ENCODE peak calls at places on chromosomes 6 and 20, in nine cellular contexts. R is GM23338; N is dorsolateral prefrontal cortex; W is tibial artery; H is HL-60; B is IMR-90; E is prostate gland; U is WERI-Rb-1; P is CD4-positive, alpha-beta T cell. X is an unnamed sample.

GRCh38 chr6:133710826-133711225 is 178.1 kb upstream of the TCF21 start:
- DNase-seq in R (no peak), N (no peak), W (no peak), H (no peak), B (no peak), E (no peak), U (no peak), P (no peak), X (no peak)

GRCh38 chr6:154555075-154555677 is 44.7 kb upstream of the CNKSR3 start:
- DNase-seq in R (no peak), N (no peak), W (no peak), H (no peak), B (peak), E (no peak), U (no peak), P (no peak), X (peak)

GRCh38 chr6:131182991-131183425 is 47.7 kb downstream of the AKAP7 start:
- DNase-seq in R (peak), N (no peak), W (no peak), H (peak), B (peak), E (no peak), U (no peak), P (no peak), X (no peak)

GRCh38 chr20:59645316-59645715 is 41.0 kb downstream of the PHACTR3 start:
- DNase-seq in R (no peak), N (peak), W (no peak), H (no peak), B (no peak), E (no peak), U (no peak), P (no peak), X (peak)

GRCh38 chr20:13147071-13147961 is 73.8 kb upstream of the ISM1 start:
- DNase-seq in R (no peak), N (no peak), W (no peak), H (no peak), B (no peak), E (no peak), U (no peak), P (no peak), X (no peak)

GRCh38 chr6:76774750-76775396 is 688.4 kb downstream of the HTR1B start:
- DNase-seq in R (no peak), N (no peak), W (no peak), H (no peak), B (no peak), E (no peak), U (peak), P (no peak), X (no peak)

GRCh38 chr6:39870950-39871349 is 63.3 kb downstream of the MOCS1 start:
- DNase-seq in R (peak), N (no peak), W (no peak), H (no peak), B (no peak), E (no peak), U (peak), P (no peak), X (no peak)

GRCh38 chr6:144158133-144158532 is 7.8 kb downstream of the STX11 start:
- DNase-seq in R (peak), N (no peak), W (peak), H (no peak), B (peak), E (peak), U (no peak), P (no peak), X (no peak)

GRCh38 chr6:12873706-12874105 is 157.1 kb downstream of the PHACTR1 start:
- DNase-seq in R (no peak), N (no peak), W (no peak), H (no peak), B (no peak), E (no peak), U (no peak), P (no peak), X (no peak)

DNA sequence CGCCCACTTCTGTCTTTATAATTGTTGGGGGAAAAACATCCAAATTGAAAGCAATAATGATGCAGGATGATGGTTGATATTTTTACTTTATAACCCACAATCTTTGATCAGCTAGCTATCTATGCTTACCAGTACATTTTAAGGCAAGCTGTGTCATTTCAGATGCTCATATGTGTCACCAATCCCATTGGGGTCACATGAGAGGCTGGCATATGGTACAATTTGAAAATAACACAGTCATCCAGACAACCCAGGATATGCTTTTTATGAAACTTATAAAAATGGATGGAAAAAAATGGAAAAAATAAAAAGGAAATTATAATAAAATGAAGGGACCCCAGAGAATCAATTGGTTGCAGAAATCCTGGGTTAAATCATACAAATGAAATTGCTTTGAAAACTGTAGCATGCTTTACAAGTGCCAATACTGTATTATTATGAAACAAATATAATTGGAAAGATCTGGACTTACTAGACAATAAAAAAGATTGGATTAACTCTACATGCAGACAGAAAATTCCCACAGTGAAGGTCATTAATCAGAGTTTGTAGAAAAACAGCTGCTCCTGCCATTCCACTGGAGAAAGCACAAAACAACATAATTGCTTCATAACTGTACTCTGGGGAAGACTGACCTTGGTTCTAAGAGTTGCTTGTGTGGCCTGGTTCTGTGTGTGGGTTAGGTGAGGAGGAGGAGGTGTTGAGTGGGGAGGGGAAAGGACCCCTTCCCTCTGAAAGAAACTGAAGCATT is 13.3 kb upstream of the PRIM2 start:
- DNase-seq in R (no peak), N (no peak), W (no peak), H (no peak), B (no peak), E (no peak), U (no peak), P (no peak), X (no peak)
- H3K27ac ChIP-seq in R (no peak), N (no peak), W (peak), H (no peak), B (peak), E (peak), U (no peak), P (no peak), X (peak)

GRCh38 chr20:20038586-20038985 is 13.7 kb downstream of the CRNKL1 start:
- DNase-seq in R (no peak), N (no peak), W (no peak), H (no peak), B (no peak), E (no peak), U (no peak), P (no peak), X (no peak)

GRCh38 chr20:20036756-20037155 is 15.5 kb downstream of the CRNKL1 start:
- DNase-seq in R (no peak), N (no peak), W (no peak), H (no peak), B (no peak), E (no peak), U (no peak), P (no peak), X (no peak)

GRCh38 chr20:20037960-20038359 is 14.3 kb downstream of the CRNKL1 start:
- DNase-seq in R (peak), N (no peak), W (no peak), H (no peak), B (peak), E (no peak), U (no peak), P (no peak), X (no peak)

GRCh38 chr20:20031790-20032189 is 14.6 kb downstream of the NAA20 start:
- DNase-seq in R (no peak), N (no peak), W (no peak), H (no peak), B (no peak), E (no peak), U (no peak), P (no peak), X (no peak)

DNA sequence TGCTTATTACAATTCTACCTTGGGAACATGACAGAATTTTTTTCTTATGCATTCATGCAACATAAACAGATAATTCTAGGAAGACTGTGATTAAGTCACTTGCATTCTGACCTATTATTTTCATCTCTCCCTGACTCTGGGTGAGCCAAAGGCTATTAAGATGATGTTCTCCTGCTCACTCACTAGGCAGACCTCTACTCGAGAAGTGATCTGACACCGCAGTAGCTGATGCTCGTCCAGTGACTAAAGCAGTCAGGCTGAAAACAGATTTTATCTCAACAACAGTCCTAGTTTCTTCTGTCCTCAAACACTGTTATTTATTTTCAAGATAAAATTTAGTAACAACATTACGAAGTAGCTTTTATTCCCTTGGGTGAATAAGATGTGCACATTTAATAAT is 17.3 kb downstream of the NAA20 start:
- DNase-seq in R (no peak), N (no peak), W (no peak), H (no peak), B (no peak), E (no peak), U (no peak), P (no peak), X (no peak)
- H3K27ac ChIP-seq in R (no peak), N (no peak), W (no peak), H (no peak), B (no peak), E (no peak), U (no peak), P (no peak), X (no peak)

DNA sequence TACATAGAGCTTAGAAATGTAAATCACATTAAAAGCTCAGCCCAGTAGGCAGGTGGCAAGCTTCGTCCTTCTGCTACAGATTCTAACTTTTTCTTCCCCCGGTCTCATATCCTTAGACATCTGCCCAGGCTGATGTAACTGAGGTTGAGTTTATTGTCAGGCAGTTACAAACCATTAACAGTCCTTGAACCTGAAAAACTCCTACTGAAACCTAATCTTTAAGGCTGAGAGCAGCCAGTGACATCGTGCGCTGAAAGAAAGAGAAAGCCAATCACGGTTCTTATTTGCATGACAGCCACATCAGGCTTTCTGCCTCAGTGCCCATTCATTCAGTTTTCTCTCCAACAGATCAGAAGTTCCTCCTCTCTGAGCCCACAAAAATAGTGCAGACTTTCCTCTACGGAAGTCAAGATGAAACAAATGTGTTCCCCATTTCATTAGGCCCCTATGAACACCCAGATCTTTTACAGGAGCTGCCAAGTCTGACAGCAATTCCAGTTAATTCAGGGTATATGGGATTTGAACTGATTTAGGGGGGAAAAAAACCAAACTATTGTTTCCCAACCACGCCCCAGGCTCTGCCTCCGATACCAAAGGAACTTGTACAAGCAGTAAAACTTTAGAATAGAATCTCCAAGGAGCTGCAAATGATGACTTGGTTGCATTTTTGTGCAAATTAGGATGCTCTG is at the start of gene NHSL1:
- DNase-seq in R (peak), N (no peak), W (no peak), H (peak), B (peak), E (no peak), U (peak), P (no peak), X (peak)
- H3K27ac ChIP-seq in R (peak), N (no peak), W (no peak), H (no peak), B (no peak), E (no peak), U (peak), P (no peak), X (peak)

GRCh38 chr6:136466789-136467585 is 83.2 kb downstream of the MAP7 start:
- DNase-seq in R (no peak), N (no peak), W (no peak), H (no peak), B (no peak), E (no peak), U (no peak), P (no peak), X (no peak)
- H3K27ac ChIP-seq in R (peak), N (peak), W (no peak), H (no peak), B (no peak), E (no peak), U (no peak), P (no peak), X (no peak)

DNA sequence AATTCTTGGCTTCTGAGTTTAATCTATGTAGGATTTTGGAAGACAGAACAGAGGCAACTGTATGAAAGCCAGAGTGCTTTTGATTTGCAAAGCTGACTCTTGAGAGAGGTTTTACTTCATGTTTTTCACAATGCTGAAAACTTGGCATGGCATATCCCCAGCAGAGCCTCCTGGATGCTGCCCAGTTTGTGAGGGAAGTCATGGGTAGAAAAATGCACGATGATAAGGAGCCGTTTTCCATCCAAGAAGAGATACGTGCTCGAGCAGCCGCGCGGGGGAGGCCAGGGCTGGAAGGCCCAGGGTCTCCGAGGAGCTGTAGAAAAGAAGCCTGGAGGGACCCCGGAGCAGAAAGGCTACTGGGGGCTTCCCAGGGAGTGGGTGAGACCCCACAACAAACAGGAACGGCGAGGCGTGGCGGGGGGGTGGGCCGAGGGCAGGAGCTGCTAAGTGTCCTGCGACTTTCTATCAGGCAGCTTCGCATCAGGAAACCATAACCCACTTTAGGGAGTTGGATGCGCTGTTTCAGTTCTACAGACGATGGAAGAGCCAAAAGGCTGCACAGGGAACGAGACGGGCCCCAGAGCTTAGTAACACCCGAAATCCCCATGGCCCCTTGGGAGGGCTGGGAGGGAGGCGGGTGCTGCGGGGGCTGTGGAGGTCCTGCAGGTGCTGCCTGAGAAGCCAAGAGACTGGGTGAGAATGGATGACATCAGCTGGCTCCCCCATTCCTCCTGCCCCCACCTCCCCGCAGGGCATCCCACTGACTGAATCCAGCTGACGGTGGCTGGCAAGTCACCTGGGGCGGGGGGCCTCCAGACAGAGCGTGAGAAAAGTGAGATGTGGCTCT is 36.4 kb downstream of the PNLDC1 start:
- DNase-seq in R (no peak), N (no peak), W (peak), H (no peak), B (peak), E (no peak), U (no peak), P (no peak), X (no peak)
- H3K27ac ChIP-seq in R (no peak), N (no peak), W (peak), H (no peak), B (no peak), E (no peak), U (no peak), P (no peak), X (no peak)

GRCh38 chr6:11197175-11197535 is 35.3 kb downstream of the NEDD9 start:
- DNase-seq in R (peak), N (no peak), W (no peak), H (no peak), B (peak), E (no peak), U (no peak), P (no peak), X (no peak)
- H3K27ac ChIP-seq in R (peak), N (no peak), W (peak), H (no peak), B (peak), E (no peak), U (no peak), P (no peak), X (no peak)

DNA sequence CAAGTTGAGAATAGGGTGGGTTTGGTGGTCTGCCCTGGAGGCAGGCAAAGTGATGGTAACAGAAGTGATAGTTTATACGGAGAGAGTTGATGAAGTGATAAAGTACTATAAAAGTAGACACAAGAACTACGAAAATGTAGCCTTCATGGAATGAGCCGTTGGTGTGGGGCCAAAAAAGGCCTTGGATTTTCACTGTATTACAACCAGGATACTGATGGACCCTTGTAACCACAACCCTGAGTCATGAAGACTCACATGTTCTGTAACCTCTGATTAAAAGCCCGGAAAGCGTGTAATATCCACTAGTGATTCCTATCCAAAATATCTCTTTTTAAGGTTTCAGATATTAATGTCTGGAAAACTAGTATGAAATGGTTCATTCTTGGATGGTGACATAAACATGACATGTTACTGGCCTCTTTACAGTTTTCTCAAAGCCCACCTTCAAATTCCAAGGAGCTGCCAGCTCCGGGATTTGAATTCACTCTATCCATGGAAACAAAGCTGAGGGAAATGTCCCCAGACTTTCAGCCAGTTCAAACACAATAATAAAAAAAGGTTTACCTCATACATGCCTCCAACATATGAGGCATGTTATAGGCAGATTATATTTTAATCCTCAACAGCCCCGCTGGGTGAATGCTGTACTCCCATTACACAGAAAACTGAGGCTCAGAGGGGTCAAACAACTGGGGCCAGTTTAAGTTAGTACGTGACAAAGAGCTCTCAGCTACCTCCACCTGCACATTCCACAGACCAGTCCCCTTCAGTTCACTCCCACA is 55.4 kb downstream of the MRPL14 start:
- DNase-seq in R (no peak), N (no peak), W (no peak), H (no peak), B (peak), E (no peak), U (no peak), P (no peak), X (no peak)
- H3K27ac ChIP-seq in R (no peak), N (no peak), W (peak), H (no peak), B (peak), E (no peak), U (no peak), P (no peak), X (peak)

DNA sequence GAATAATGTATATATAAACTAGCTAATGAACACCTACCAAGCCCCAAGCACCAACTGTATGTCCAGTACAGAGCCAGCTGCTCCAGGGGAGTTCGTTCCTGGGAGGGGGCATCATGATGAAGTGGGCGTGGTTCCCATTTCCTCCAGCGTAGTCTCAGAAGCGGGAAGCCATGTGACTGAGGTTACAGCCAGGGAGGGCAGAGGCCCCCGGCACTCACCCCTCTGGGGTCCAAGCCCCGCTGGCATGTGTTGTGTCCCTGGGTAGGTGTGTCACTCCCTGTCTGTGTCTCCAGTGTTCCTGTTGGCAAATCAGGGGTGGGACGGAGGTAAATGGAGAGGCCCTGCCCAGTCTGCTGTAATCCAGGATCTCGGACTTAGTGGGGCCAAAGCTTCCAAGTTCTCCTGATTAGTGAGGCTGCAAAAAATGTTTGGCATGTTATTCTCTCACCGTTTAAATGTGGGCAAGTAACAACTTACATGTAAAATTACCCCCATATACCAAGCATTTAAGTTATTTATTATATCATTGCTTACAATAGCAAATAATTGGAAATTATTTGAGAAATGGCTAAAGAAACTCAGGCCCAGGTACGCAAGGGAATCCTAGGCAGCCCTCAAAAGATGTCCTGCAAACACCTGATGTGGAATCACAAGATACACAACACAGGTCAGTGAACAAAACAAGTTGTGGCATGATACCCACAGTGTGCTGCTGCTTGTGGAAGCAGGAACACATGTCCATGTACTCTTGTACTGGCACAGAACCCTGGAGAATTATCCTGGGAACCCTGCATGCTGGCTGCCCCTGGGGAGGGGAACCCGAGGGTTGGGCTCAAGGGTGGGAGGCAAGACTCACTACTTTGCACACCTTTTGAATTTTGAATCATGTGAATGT is 22.2 kb downstream of the FAM110A start:
- DNase-seq in R (no peak), N (no peak), W (no peak), H (no peak), B (no peak), E (no peak), U (no peak), P (no peak), X (no peak)
- H3K27ac ChIP-seq in R (no peak), N (no peak), W (peak), H (no peak), B (no peak), E (no peak), U (no peak), P (no peak), X (no peak)

DNA sequence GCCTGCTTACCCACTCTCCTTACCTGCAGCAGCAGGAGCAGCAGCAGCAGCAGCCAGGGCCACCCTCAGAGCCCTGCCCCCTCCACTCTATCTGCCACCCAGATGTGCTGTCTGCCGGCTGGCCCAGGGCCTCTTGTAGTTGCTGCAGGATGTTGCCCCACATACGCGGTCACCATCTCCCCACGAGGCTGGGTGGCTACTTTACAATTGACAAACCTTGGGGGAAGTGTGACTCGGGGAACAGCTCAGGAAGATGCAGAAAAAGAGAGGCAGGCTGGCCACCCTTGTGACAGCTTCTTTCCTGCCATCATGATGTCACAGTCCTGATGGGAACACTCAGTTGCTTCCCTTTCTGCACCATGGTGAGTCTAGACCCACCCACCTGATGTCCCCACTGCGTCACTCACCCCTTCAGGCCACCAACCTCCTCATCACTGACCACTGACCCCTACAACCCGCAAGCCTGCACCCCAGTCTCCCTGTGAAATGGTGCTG is 14.5 kb downstream of the TREM1 start:
- DNase-seq in R (no peak), N (peak), W (peak), H (peak), B (no peak), E (no peak), U (no peak), P (no peak), X (no peak)
- H3K27ac ChIP-seq in R (no peak), N (no peak), W (no peak), H (peak), B (no peak), E (no peak), U (no peak), P (no peak), X (no peak)

X was measured in colonic mucosa.